ENCODE peak calls at places on chromosomes 2 and 18, in four cellular contexts. P is HepG2, W is PC-3, A is K562. M is an unnamed sample.
A peak's percentile ranks its signal among the peaks of the same experiment; 100 is the strongest.

GRCh38 chr2:105974800-105975199 is 219.3 kb downstream of the UXS1 start:
- DNase-seq in A (no peak), W (no peak), P (no peak), M (no peak)

GRCh38 chr18:2324459-2324858 is 246.8 kb downstream of the METTL4 start:
- DNase-seq in A (no peak), P (no peak), W (no peak), M (no peak)

GRCh38 chr2:102241616-102242260 is 54.9 kb downstream of the IL1RL2 start:
- DNase-seq in A (no peak), W (peak; percentile 24), P (no peak), M (no peak)

GRCh38 chr2:218805627-218806026 is 23.7 kb downstream of the CYP27A1 start:
- DNase-seq in P (peak; percentile 74), A (no peak), W (no peak), M (peak; percentile 46)

GRCh38 chr2:15142069-15142689 is 419.0 kb downstream of the NBAS start:
- DNase-seq in W (peak; percentile 88), P (peak; percentile 18), A (no peak), M (no peak)

GRCh38 chr2:162011718-162012564 is 62.1 kb downstream of the DPP4 start:
- DNase-seq in W (no peak), A (no peak), P (no peak), M (no peak)

GRCh38 chr2:228545041-228545440 is 363.6 kb upstream of the SPHKAP start:
- DNase-seq in A (no peak), W (peak; percentile 87), P (no peak), M (no peak)

GRCh38 chr2:23593396-23594078 is 208.6 kb downstream of the KLHL29 start:
- DNase-seq in A (no peak), P (no peak), W (no peak), M (no peak)

GRCh38 chr2:65431417-65432226 is 777 bp downstream of the SPRED2 start:
- DNase-seq in P (peak; percentile 37), A (no peak), W (peak; percentile 31), M (peak; percentile 68)

GRCh38 chr18:24364177-24364576 is 33.4 kb downstream of the OSBPL1A start:
- DNase-seq in W (no peak), A (no peak), P (no peak), M (no peak)

GRCh38 chr2:106566050-106566449 is 78.9 kb downstream of the CD8B2 start:
- DNase-seq in P (peak; percentile 21), A (no peak), W (peak; percentile 7), M (peak; percentile 69)

GRCh38 chr2:238505119-238505891 is 78.6 kb downstream of the ASB1 start:
- DNase-seq in W (no peak), P (peak; percentile 24), A (peak; percentile 23), M (no peak)

GRCh38 chr2:137947714-137948336 is 16.4 kb upstream of the HNMT start:
- DNase-seq in A (peak; percentile 48), P (peak; percentile 79), W (peak; percentile 84), M (peak; percentile 60)

GRCh38 chr2:240333985-240334384 is 101.5 kb upstream of the GPC1 start:
- DNase-seq in P (no peak), W (no peak), A (no peak), M (no peak)

GRCh38 chr2:158060160-158060861 is 41.4 kb upstream of the UPP2 start:
- DNase-seq in W (no peak), A (no peak), P (no peak), M (no peak)

GRCh38 chr2:240573071-240573515 is 4.8 kb downstream of the RNPEPL1 start:
- DNase-seq in P (no peak), W (no peak), A (no peak), M (no peak)

GRCh38 chr2:14632133-14632936 is at the start of gene LRATD1:
- DNase-seq in W (peak; percentile 93), P (peak; percentile 50), A (peak; percentile 66), M (peak; percentile 95)

GRCh38 chr18:23844991-23845680 is 155.9 kb downstream of the LAMA3 start:
- DNase-seq in W (peak; percentile 69), A (no peak), P (no peak), M (peak; percentile 49)

GRCh38 chr18:7369006-7369405 is 138.1 kb downstream of the LRRC30 start:
- DNase-seq in P (no peak), W (no peak), A (no peak), M (no peak)

GRCh38 chr2:198322275-198322674 is 517.9 kb downstream of the PLCL1 start:
- DNase-seq in P (no peak), A (no peak), W (no peak), M (no peak)

GRCh38 chr18:24837065-24837464 is 376.6 kb downstream of the HRH4 start:
- DNase-seq in A (no peak), P (no peak), W (peak; percentile 30), M (peak; percentile 12)

GRCh38 chr2:63888053-63888452 is 46.4 kb downstream of the UGP2 start:
- DNase-seq in W (no peak), A (no peak), P (no peak), M (no peak)

GRCh38 chr18:31680836-31681568 is 3.4 kb downstream of the B4GALT6 start:
- DNase-seq in W (peak; percentile 48), P (no peak), A (peak; percentile 24), M (peak; percentile 43)

GRCh38 chr2:233999182-233999581 is 51.3 kb upstream of the SPP2 start:
- DNase-seq in W (no peak), P (no peak), A (no peak), M (no peak)

GRCh38 chr2:65731476-65731875 is 299.1 kb upstream of the SPRED2 start:
- DNase-seq in W (no peak), P (no peak), A (no peak), M (no peak)

GRCh38 chr18:46910856-46911255 is 6.5 kb downstream of the PIAS2 start:
- DNase-seq in P (no peak), A (no peak), W (no peak), M (no peak)

GRCh38 chr2:232504438-232504837 is 15.8 kb upstream of the PRSS56 start:
- DNase-seq in W (no peak), A (no peak), P (no peak), M (no peak)

GRCh38 chr2:96116424-96116878 is at the start of gene ADRA2B:
- DNase-seq in A (peak; percentile 94), P (no peak), W (peak; percentile 52), M (peak; percentile 91)

GRCh38 chr18:75083131-75083530 is 125.8 kb downstream of the PTGR3 start:
- DNase-seq in P (no peak), A (no peak), W (no peak), M (no peak)

GRCh38 chr2:241794250-241794823 is 14.7 kb upstream of the NEU4 start:
- DNase-seq in W (no peak), P (no peak), A (no peak), M (no peak)

GRCh38 chr2:236399409-236399808 is 135.2 kb upstream of the ASB18 start:
- DNase-seq in P (no peak), A (no peak), W (no peak), M (no peak)

GRCh38 chr18:48806551-48807261 is 144.1 kb downstream of the SMAD7 start:
- DNase-seq in P (no peak), A (peak; percentile 19), W (no peak), M (no peak)

GRCh38 chr2:102037681-102038080 is 45.9 kb downstream of the IL1R2 start:
- DNase-seq in A (no peak), W (no peak), P (no peak), M (no peak)

GRCh38 chr18:70165936-70166335 is 39.6 kb downstream of the RTTN start:
- DNase-seq in W (no peak), P (no peak), A (no peak), M (no peak)

GRCh38 chr2:126657146-126657635 is 1.2 kb downstream of the GYPC start:
- DNase-seq in P (no peak), W (peak; percentile 4), A (no peak), M (peak; percentile 57)

GRCh38 chr2:126658910-126659613 is 3.1 kb downstream of the GYPC start:
- DNase-seq in W (no peak), P (no peak), A (no peak), M (no peak)

GRCh38 chr2:126657636-126658315 is 1.8 kb downstream of the GYPC start:
- DNase-seq in P (no peak), A (peak; percentile 66), W (peak; percentile 52), M (peak; percentile 83)

GRCh38 chr2:126660068-126660467 is 4.1 kb downstream of the GYPC start:
- DNase-seq in P (no peak), W (no peak), A (no peak), M (no peak)

GRCh38 chr2:126658316-126658909 is 2.5 kb downstream of the GYPC start:
- DNase-seq in A (no peak), P (no peak), W (no peak), M (no peak)
- H2AFZ ChIP-seq in A (no peak overlapping the region), P (no peak overlapping the region), W (no peak overlapping the region), M (no peak overlapping the region)

GRCh38 chr18:57432118-57432517 is 3.1 kb upstream of the ONECUT2 start:
- DNase-seq in A (no peak), W (no peak), P (no peak), M (no peak)

GRCh38 chr18:57433492-57434176 is 1.5 kb upstream of the ONECUT2 start:
- DNase-seq in A (no peak), P (no peak), W (peak; percentile 39), M (no peak)

GRCh38 chr18:57434177-57434535 is 1.0 kb upstream of the ONECUT2 start:
- DNase-seq in P (no peak), A (no peak), W (no peak), M (no peak)

GRCh38 chr18:57431512-57432080 is 3.6 kb upstream of the ONECUT2 start:
- DNase-seq in P (no peak), A (peak; percentile 5), W (no peak), M (no peak)

DNA sequence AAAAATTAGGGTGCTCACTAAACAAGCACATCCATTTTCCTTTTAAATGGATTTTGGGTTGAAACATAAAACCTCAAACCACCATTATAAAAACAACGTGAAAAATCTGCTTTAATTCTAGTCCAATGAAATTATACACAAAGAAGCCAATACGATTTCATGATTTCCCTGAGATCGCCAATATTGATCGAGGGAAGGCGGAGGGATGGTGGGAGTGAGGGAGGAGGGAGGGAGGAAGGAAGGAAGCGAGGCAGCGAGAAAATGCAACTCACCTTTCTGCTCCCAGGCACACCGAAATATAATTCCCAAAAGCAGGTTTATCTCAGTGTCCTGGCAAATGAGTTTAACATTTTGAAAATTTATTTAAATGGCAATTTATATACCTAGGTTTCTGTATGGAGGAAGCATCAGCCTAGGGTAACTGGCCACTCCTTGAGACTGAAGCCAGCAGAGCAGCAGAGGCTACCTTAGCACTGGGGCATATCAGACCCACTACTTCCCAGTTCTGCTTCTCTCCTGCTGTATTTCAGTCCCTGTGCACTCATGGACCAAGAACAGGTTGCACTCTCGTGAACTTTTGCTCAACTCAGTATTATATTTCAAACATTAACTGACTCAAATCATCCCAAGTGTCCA is 2.3 kb upstream of the ONECUT2 start:
- DNase-seq in P (no peak), A (no peak), W (no peak), M (no peak)
- H3K27me3 ChIP-seq in P (no peaks in the 10 kb centered on the region), A (peaks cover 15% of the 10 kb centered on the region), W (peaks cover 67% of the 10 kb centered on the region), M (peaks cover 89% of the 10 kb centered on the region)

DNA sequence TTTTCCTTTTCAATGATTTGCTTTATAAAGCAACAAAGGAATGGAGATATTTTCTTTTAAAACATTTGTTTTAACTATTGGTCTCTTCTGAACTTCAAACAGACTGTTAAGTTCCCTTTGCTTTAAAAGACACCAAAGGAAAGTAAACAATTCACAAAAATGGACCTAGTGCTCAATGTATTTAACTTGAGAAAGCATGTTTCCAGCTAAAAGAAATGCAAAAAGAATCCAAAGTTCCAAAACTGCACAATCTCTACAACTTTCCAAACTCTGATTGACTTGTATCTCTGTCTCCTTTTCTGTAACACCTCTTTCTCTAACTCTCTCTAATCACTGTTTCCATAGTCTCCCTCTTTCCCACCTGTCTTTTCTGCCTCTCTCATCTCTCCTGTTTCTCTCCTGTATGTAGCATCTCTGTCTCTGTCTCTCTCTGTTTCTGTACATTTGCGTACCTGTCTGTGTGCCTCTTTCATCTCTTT is 295.7 kb upstream of the SESTD1 start:
- DNase-seq in P (peak; percentile 73), A (no peak), W (no peak), M (no peak)
- H2AFZ ChIP-seq in P (peak overlapping the region; percentile 58), A (no peak overlapping the region), W (no peak overlapping the region), M (no peak overlapping the region)

GRCh38 chr2:86786001-86786536 is 4.6 kb downstream of the CD8A start:
- DNase-seq in A (no peak), W (no peak), P (no peak), M (no peak)
- H3K27me3 ChIP-seq in A (peaks cover 22% of the 10 kb centered on the region), W (peaks cover 12% of the 10 kb centered on the region), P (peaks cover 3% of the 10 kb centered on the region), M (peaks cover 51% of the 10 kb centered on the region)